ENCODE peak calls at places on chromosomes 7 and 10, in five cellular contexts. N is IMR-90, Y is left ventricle myocardium inferior, K is left lung, M is uterus. I is an unnamed sample. For H3K4me1, the result is how much of the 10 kb centered on the place peaks cover.

GRCh38 chr10:27242951-27243551 is 2.5 kb upstream of the ACBD5 start:
- DNase-seq in N (peak), Y (peak), K (peak), M (peak), I (no peak)

GRCh38 chr10:133388265-133388972 is 5.5 kb upstream of the MTG1 start:
- DNase-seq in K (no peak), M (peak), N (no peak), Y (no peak), I (peak)

GRCh38 chr10:88108115-88108610 is 244.7 kb downstream of the PTEN start:
- DNase-seq in Y (no peak), M (no peak), N (no peak), K (no peak), I (no peak)

GRCh38 chr10:110912374-110912773 is 6.6 kb downstream of the BBIP1 start:
- DNase-seq in N (peak), M (no peak), K (no peak), Y (no peak), I (no peak)

GRCh38 chr10:48651839-48652238 is 32.8 kb upstream of the WDFY4 start:
- DNase-seq in Y (no peak), M (no peak), N (no peak), K (no peak), I (no peak)

GRCh38 chr7:155804897-155805825 is 7.1 kb downstream of the SHH start:
- DNase-seq in N (peak), M (no peak), Y (peak), K (peak), I (peak)

GRCh38 chr7:142391191-142391992 is 133.5 kb upstream of the PRSS58 start:
- DNase-seq in N (peak), K (no peak), Y (no peak), M (no peak), I (no peak)

GRCh38 chr7:43211276-43211675 is 98.8 kb downstream of the HECW1 start:
- DNase-seq in Y (no peak), N (no peak), M (no peak), K (no peak), I (no peak)

GRCh38 chr7:100946111-100946510 is 3.2 kb upstream of the MUC3A start:
- DNase-seq in N (no peak), K (no peak), Y (no peak), M (no peak), I (no peak)

GRCh38 chr10:11003739-11004515 is 13.7 kb upstream of the CELF2 start:
- DNase-seq in Y (no peak), M (no peak), K (no peak), N (peak), I (no peak)

GRCh38 chr7:5450549-5451327 is 27.1 kb upstream of the TNRC18 start:
- DNase-seq in M (peak), N (peak), K (peak), Y (peak), I (peak)

GRCh38 chr10:114957122-114957521 is 19.1 kb downstream of the TRUB1 start:
- DNase-seq in K (no peak), M (no peak), N (no peak), Y (no peak), I (no peak)

GRCh38 chr10:87850742-87851205 is 12.6 kb downstream of the KLLN start:
- DNase-seq in M (peak), K (peak), N (peak), Y (peak), I (no peak)

GRCh38 chr7:128080169-128080568 is 48.9 kb upstream of the LRRC4 start:
- DNase-seq in N (no peak), M (no peak), K (no peak), Y (no peak), I (no peak)

GRCh38 chr7:117269417-117269816 is 53.4 kb downstream of the WNT2 start:
- DNase-seq in Y (no peak), K (no peak), N (peak), M (no peak), I (no peak)

GRCh38 chr7:149748223-149748874 is 25.0 kb downstream of the ZNF467 start:
- DNase-seq in M (no peak), K (no peak), Y (no peak), N (no peak), I (no peak)

GRCh38 chr7:71131256-71131752 is 640 bp upstream of the GALNT17 start:
- DNase-seq in M (peak), Y (peak), K (peak), N (no peak), I (peak)

GRCh38 chr10:112663181-112663879 is 216.3 kb downstream of the VTI1A start:
- DNase-seq in K (no peak), Y (no peak), M (no peak), N (peak), I (no peak)

GRCh38 chr10:125633517-125633999 is 49.4 kb downstream of the TEX36 start:
- DNase-seq in Y (no peak), M (no peak), N (no peak), K (no peak), I (no peak)

GRCh38 chr10:116737582-116738358 is 4.6 kb downstream of the HSPA12A start:
- DNase-seq in M (no peak), Y (no peak), K (no peak), N (no peak), I (no peak)

GRCh38 chr7:140568021-140568813 is 72.4 kb downstream of the DENND2A start:
- DNase-seq in N (no peak), K (no peak), Y (no peak), M (no peak), I (no peak)

GRCh38 chr10:59109826-59110225 is 66.6 kb upstream of the PHYHIPL start:
- DNase-seq in M (no peak), K (no peak), Y (no peak), N (no peak), I (no peak)

GRCh38 chr7:79241288-79242055 is 212.0 kb downstream of the MAGI2 start:
- DNase-seq in Y (no peak), M (no peak), N (peak), K (no peak), I (no peak)

GRCh38 chr10:5685764-5686240 is 1.2 kb downstream of the TASOR2 start:
- DNase-seq in M (no peak), N (peak), K (no peak), Y (no peak), I (no peak)

GRCh38 chr10:79034271-79034876 is 34.4 kb upstream of the ZMIZ1 start:
- DNase-seq in N (no peak), Y (no peak), M (no peak), K (no peak), I (no peak)

GRCh38 chr10:99528256-99528866 is 4.4 kb upstream of the NKX2-3 start:
- DNase-seq in Y (no peak), K (no peak), M (no peak), N (no peak), I (no peak)

GRCh38 chr10:128316327-128316726 is 190.1 kb upstream of the MKI67 start:
- DNase-seq in Y (no peak), N (no peak), M (no peak), K (no peak), I (no peak)

GRCh38 chr7:156845379-156846101 is 47.4 kb downstream of the LMBR1 start:
- DNase-seq in Y (no peak), K (no peak), M (no peak), N (peak), I (no peak)

GRCh38 chr10:123613346-123613850 is 52.8 kb upstream of the GPR26 start:
- DNase-seq in N (no peak), Y (no peak), K (no peak), M (no peak), I (no peak)

GRCh38 chr10:60849217-60849616 is 70.9 kb downstream of the CDK1 start:
- DNase-seq in N (no peak), M (no peak), Y (no peak), K (no peak), I (no peak)

GRCh38 chr10:99917963-99918825 is 91.6 kb downstream of the DNMBP start:
- DNase-seq in M (peak), Y (peak), N (peak), K (peak), I (peak)

GRCh38 chr7:30925913-30926312 is 14.3 kb downstream of the AQP1 start:
- DNase-seq in M (peak), N (no peak), Y (peak), K (peak), I (peak)

GRCh38 chr7:52592698-52593097 is 442.7 kb upstream of the POM121L12 start:
- DNase-seq in K (no peak), N (no peak), Y (no peak), M (no peak), I (no peak)

GRCh38 chr7:52584041-52584440 is 451.4 kb upstream of the POM121L12 start:
- DNase-seq in N (no peak), M (no peak), Y (no peak), K (no peak), I (no peak)

GRCh38 chr7:52586704-52587103 is 448.7 kb upstream of the POM121L12 start:
- DNase-seq in N (no peak), Y (no peak), M (no peak), K (no peak), I (no peak)
- H3K27ac ChIP-seq in N (no peak), Y (no peak), M (no peak), K (no peak), I (no peak)

GRCh38 chr10:97612386-97612785 is 20.9 kb downstream of the MORN4 start:
- DNase-seq in K (no peak), M (no peak), N (peak), Y (no peak), I (no peak)
- TF ChIP-seq CTCF in K (peak), M (peak), N (peak), Y (peak), I (peak)

DNA sequence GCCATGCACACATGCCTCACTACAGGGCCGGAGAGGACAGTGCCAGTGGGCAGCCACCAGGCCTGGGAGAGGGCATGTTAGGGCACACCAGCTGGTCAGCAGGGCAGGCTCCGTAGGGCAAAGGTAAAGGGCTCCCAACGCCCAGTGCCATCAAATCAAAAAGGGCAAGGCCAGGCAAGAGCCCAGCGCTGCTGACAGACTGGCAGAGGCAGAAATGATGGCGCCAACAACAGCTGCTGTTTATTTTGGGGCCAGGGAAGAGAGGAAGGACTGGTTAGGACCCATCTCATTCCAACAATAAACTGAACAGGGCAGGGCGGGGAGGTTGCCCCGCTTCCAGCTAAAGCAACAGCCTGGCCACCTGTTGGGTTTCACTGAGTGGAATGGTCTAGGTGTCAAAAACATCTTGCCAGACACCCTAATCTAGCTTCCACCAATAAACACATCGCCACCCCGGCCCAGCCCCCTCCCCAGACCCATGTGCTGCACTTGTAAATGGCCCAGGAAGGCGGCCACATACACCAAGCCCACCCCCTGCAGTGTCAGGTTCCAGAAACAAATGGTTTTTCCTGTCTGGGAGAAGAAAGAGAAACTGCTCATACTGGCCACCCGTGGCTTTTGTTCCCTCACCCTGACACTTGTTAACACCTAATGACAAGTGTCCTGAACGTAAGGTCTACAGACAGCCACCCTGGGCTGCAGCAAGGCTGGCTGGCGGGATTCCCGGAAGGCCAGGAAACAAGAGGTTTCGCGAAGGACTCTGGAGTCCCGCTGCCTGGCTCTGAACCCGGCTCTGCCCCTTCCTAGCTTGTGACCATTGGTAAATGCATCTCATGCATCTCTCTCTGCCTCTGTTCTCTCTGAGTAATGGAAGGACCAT is 15.3 kb downstream of the SH3PXD2A start:
- DNase-seq in M (no peak), K (peak), Y (peak), N (no peak), I (peak)
- H3K4me1 ChIP-seq in M (under half), K (under half), Y (half or more), N (under half), I (half or more)

DNA sequence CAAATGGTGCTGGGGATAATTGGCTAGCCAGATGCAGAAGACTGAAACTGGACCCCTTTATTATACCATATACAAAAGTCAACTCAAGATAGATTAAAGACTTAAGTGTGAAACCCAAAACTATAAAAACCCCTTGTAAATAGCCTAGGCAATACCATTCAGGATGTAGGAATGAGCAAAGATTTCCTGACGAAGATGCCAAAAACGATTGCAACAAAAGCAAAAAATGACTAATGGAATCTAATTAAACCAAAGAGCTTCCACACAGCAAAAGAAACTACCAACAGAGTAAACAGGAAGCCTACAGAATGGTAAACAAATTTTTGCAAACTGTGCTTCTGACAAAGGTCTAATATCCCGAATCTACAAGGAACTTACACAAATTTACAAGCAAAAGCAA is 30.9 kb upstream of the PLXDC2 start:
- DNase-seq in N (no peak), K (no peak), M (no peak), Y (no peak), I (no peak)
- H3K27ac ChIP-seq in N (no peak), K (no peak), M (no peak), Y (no peak), I (no peak)

DNA sequence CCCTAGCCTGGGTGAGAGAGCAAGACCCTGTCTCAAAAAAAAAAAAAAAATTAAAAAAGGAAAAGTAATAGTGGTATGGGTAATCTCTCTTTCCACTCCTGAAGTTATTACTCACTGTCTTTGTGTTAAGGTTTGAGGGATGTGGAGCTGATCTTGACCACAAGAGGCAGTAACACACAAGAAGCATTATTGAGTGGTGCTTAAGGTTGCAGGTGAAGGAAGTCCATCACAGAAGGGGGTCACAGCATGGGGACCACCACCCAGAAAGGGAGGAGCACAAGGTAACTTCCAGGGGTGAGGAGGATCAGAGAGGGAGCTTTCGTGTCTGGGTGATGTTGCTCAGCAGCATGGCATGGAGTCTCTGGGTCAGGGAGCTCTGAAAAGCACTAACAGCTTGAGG is 100.2 kb upstream of the DNAJC1 start:
- DNase-seq in Y (no peak), N (no peak), K (no peak), M (no peak), I (no peak)
- TF ChIP-seq CTCF in Y (peak), N (no peak), K (no peak), M (peak), I (peak)

GRCh38 chr7:158011941-158012340 is 575.7 kb downstream of the PTPRN2 start:
- DNase-seq in N (no peak), M (no peak), Y (no peak), K (no peak), I (peak)

GRCh38 chr7:158015403-158016116 is 572.1 kb downstream of the PTPRN2 start:
- DNase-seq in K (peak), M (no peak), Y (no peak), N (no peak), I (peak)

GRCh38 chr7:158016171-158017087 is 571.2 kb downstream of the PTPRN2 start:
- DNase-seq in Y (no peak), K (peak), M (no peak), N (no peak), I (peak)

GRCh38 chr7:158010956-158011698 is 576.5 kb downstream of the PTPRN2 start:
- DNase-seq in M (no peak), N (no peak), Y (no peak), K (no peak), I (no peak)

DNA sequence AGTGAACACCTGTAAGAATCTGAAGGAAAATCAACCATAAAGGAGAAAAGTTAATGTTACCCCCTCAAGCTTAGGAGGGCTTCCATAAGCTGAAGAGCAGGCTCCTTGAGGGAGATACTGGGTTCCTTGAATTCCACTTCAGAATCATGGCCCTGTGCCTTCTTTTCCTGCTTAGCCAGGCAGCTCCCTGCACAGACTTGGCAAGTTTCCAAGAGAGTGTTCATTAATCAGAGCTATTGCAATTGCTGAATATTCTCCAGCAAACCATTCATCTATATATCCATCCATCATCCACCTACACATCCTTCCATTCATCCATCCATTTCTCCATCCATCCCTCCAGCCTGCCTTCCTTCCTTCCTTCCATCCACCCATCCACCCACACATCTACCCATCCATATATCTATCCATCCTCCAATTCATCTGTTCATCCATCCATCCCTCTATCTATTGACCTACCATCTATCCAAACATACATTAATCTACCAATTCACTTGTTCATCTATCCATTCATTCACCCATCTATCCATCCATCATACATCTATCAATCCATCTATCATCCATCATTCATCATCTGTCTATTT is 574.4 kb downstream of the PTPRN2 start:
- DNase-seq in M (no peak), K (peak), Y (no peak), N (no peak), I (no peak)
- H3K4me1 ChIP-seq in M (under half), K (under half), Y (under half), N (under half), I (under half)

GRCh38 chr10:42952931-42953683 is 123.8 kb upstream of the RET start:
- DNase-seq in Y (no peak), N (no peak), M (no peak), K (peak), I (peak)

GRCh38 chr10:42950606-42951485 is 126.0 kb upstream of the RET start:
- DNase-seq in N (no peak), Y (no peak), M (no peak), K (no peak), I (peak)

GRCh38 chr10:42951486-42952251 is 125.2 kb upstream of the RET start:
- DNase-seq in N (no peak), K (peak), Y (peak), M (no peak), I (peak)

GRCh38 chr10:42953684-42954674 is 122.9 kb upstream of the RET start:
- DNase-seq in K (peak), N (no peak), Y (no peak), M (no peak), I (no peak)

GRCh38 chr10:42952358-42952757 is 124.5 kb upstream of the RET start:
- DNase-seq in Y (peak), M (no peak), K (peak), N (no peak), I (peak)
- H3K27ac ChIP-seq in Y (peak), M (no peak), K (no peak), N (no peak), I (no peak)

GRCh38 chr7:17986826-17987225 is 40.8 kb downstream of the PRPS1L1 start:
- DNase-seq in M (no peak), Y (no peak), K (no peak), N (peak), I (no peak)

GRCh38 chr7:17985473-17986239 is 42.0 kb downstream of the PRPS1L1 start:
- DNase-seq in N (no peak), Y (no peak), K (no peak), M (no peak), I (no peak)

GRCh38 chr7:17988136-17988535 is 39.5 kb downstream of the PRPS1L1 start:
- DNase-seq in Y (no peak), M (no peak), K (peak), N (no peak), I (no peak)

GRCh38 chr7:17983238-17984088 is 43.2 kb upstream of the SNX13 start:
- DNase-seq in M (no peak), Y (no peak), K (no peak), N (no peak), I (no peak)

GRCh38 chr7:17984288-17984687 is 43.4 kb downstream of the PRPS1L1 start:
- DNase-seq in N (no peak), Y (no peak), M (no peak), K (no peak), I (no peak)
- TF ChIP-seq CTCF in N (no peak), Y (peak), M (no peak), K (no peak), I (no peak)